ENCODE peak calls at places on chromosomes 16 and 17, in five cellular contexts. U, P, Z, C and D are unnamed samples.
A peak's percentile ranks its signal among the peaks of the same experiment; 100 is the strongest.

GRCh38 chr17:80753946-80754345 is 209.3 kb downstream of the RPTOR start:
- DNase-seq in U (no peak), C (no peak), Z (no peak), P (no peak), D (no peak)

GRCh38 chr16:13110124-13110796 is 208.9 kb downstream of the SHISA9 start:
- DNase-seq in U (no peak), Z (peak; percentile 6), P (no peak), C (peak; percentile 53), D (no peak)

GRCh38 chr16:65015577-65015976 is 106.3 kb downstream of the CDH11 start:
- DNase-seq in Z (no peak), U (no peak), P (no peak), C (no peak), D (no peak)

GRCh38 chr16:48158296-48158695 is 2.5 kb upstream of the ABCC12 start:
- DNase-seq in U (peak; percentile 75), C (no peak), Z (no peak), P (peak; percentile 45), D (no peak)

GRCh38 chr17:75914643-75915265 is 10.1 kb upstream of the MRPL38 start:
- DNase-seq in C (no peak), U (no peak), P (no peak), Z (no peak), D (no peak)

GRCh38 chr16:12503201-12503600 is 300.5 kb downstream of the CPPED1 start:
- DNase-seq in P (no peak), Z (no peak), C (no peak), U (no peak), D (no peak)

GRCh38 chr17:67999291-67999911 is 3.1 kb upstream of the C17orf58 start:
- DNase-seq in U (peak; percentile 52), Z (no peak), C (no peak), P (no peak), D (no peak)

GRCh38 chr17:46121165-46121764 is 72.0 kb downstream of the KANSL1 start:
- DNase-seq in U (no peak), Z (no peak), P (no peak), C (no peak), D (no peak)

GRCh38 chr16:53530046-53530445 is 27.0 kb upstream of the AKTIP start:
- DNase-seq in C (no peak), U (no peak), P (no peak), Z (no peak), D (no peak)

GRCh38 chr17:33433581-33433980 is 140.5 kb upstream of the ASIC2 start:
- DNase-seq in P (no peak), Z (no peak), C (no peak), U (no peak), D (no peak)

GRCh38 chr17:66468241-66469087 is 166.1 kb downstream of the PRKCA start:
- DNase-seq in Z (no peak), P (peak; percentile 48), C (peak; percentile 36), U (peak; percentile 26), D (no peak)

GRCh38 chr17:57806083-57806830 is 43.6 kb downstream of the MRPS23 start:
- DNase-seq in C (no peak), U (no peak), Z (no peak), P (no peak), D (no peak)

GRCh38 chr17:57068222-57068658 is 16.8 kb upstream of the AKAP1 start:
- DNase-seq in C (no peak), Z (no peak), P (no peak), U (no peak), D (no peak)

GRCh38 chr16:29686740-29687327 is 7.9 kb downstream of the QPRT start:
- DNase-seq in U (no peak), P (no peak), Z (no peak), C (no peak), D (no peak)

GRCh38 chr17:35795007-35795870 is at the start of gene MMP28:
- DNase-seq in Z (no peak), U (no peak), P (peak; percentile 35), C (no peak), D (peak; percentile 35)

GRCh38 chr16:89936034-89936433 is 12.5 kb upstream of the DEF8 start:
- DNase-seq in U (no peak), P (no peak), Z (no peak), C (no peak), D (no peak)

GRCh38 chr17:79844869-79845600 is 5.8 kb upstream of the CBX4 start:
- DNase-seq in Z (peak; percentile 41), U (no peak), C (no peak), P (peak; percentile 49), D (peak; percentile 34)

GRCh38 chr17:73308017-73308823 is 3.6 kb downstream of the CDC42EP4 start:
- DNase-seq in P (peak; percentile 97), Z (peak; percentile 96), C (peak; percentile 80), U (peak; percentile 93), D (no peak)

GRCh38 chr17:51764387-51764971 is 394.0 kb downstream of the CA10 start:
- DNase-seq in U (peak; percentile 45), P (peak; percentile 77), C (peak; percentile 20), Z (peak; percentile 18), D (peak; percentile 10)

GRCh38 chr16:82621796-82622195 is 5.0 kb upstream of the CDH13 start:
- DNase-seq in U (no peak), P (no peak), Z (no peak), C (no peak), D (no peak)

GRCh38 chr17:42708588-42708987 is 26.3 kb downstream of the CNTNAP1 start:
- DNase-seq in C (no peak), P (no peak), Z (no peak), U (no peak), D (no peak)

GRCh38 chr17:1272701-1273100 is 2.5 kb downstream of the BHLHA9 start:
- DNase-seq in U (no peak), Z (no peak), C (no peak), P (no peak), D (no peak)

GRCh38 chr17:55208078-55208812 is 56.5 kb upstream of the HLF start:
- DNase-seq in U (no peak), Z (no peak), C (no peak), P (no peak), D (no peak)

GRCh38 chr17:70808596-70808995 is 639.3 kb downstream of the KCNJ2 start:
- DNase-seq in P (no peak), U (no peak), C (no peak), Z (no peak), D (no peak)

GRCh38 chr16:8887952-8888560 is 5.9 kb downstream of the LITAFD start:
- DNase-seq in P (peak; percentile 44), Z (no peak), U (peak; percentile 78), C (peak; percentile 59), D (no peak)

GRCh38 chr16:21653571-21653970 is 1.2 kb upstream of the IGSF6 start:
- DNase-seq in Z (peak; percentile 50), C (no peak), U (no peak), P (no peak), D (no peak)

GRCh38 chr17:80219777-80220708 is at the start of the genes SGSH and SLC26A11:
- DNase-seq in Z (peak; percentile 75), U (peak; percentile 45), P (peak; percentile 75), C (peak; percentile 76), D (peak; percentile 44)

GRCh38 chr16:66382966-66383299 is 16.4 kb downstream of the CDH5 start:
- DNase-seq in C (no peak), P (peak; percentile 77), Z (no peak), U (peak; percentile 93), D (no peak)

GRCh38 chr17:19753049-19753444 is 4.9 kb upstream of the ALDH3A1 start:
- DNase-seq in U (peak; percentile 60), C (peak; percentile 76), Z (no peak), P (peak; percentile 73), D (no peak)

GRCh38 chr17:49224198-49224996 is 6.2 kb downstream of the PHOSPHO1 start:
- DNase-seq in C (no peak), U (no peak), P (no peak), Z (peak; percentile 26), D (peak; percentile 45)

GRCh38 chr16:85754403-85754802 is 3.5 kb upstream of the C16orf74 start:
- DNase-seq in P (no peak), Z (no peak), U (no peak), C (no peak), D (no peak)

GRCh38 chr17:77148109-77148958 is 7.6 kb downstream of the SEC14L1 start:
- DNase-seq in Z (no peak), U (no peak), P (no peak), C (no peak), D (no peak)
- H3K27ac ChIP-seq in Z (peak overlapping the region; percentile 13), U (no peak overlapping the region), P (peak overlapping the region; percentile 87), C (no peak overlapping the region), D (no peak overlapping the region)

GRCh38 chr17:62625870-62626200 is 1.6 kb upstream of the MRC2 start:
- DNase-seq in C (no peak), Z (no peak), P (peak; percentile 58), U (no peak), D (no peak)
- H3K27me3 ChIP-seq in C (no peaks in the 10 kb centered on the region), Z (no peaks in the 10 kb centered on the region), P (no peaks in the 10 kb centered on the region), U (no peaks in the 10 kb centered on the region), D (peaks cover 13% of the 10 kb centered on the region)

DNA sequence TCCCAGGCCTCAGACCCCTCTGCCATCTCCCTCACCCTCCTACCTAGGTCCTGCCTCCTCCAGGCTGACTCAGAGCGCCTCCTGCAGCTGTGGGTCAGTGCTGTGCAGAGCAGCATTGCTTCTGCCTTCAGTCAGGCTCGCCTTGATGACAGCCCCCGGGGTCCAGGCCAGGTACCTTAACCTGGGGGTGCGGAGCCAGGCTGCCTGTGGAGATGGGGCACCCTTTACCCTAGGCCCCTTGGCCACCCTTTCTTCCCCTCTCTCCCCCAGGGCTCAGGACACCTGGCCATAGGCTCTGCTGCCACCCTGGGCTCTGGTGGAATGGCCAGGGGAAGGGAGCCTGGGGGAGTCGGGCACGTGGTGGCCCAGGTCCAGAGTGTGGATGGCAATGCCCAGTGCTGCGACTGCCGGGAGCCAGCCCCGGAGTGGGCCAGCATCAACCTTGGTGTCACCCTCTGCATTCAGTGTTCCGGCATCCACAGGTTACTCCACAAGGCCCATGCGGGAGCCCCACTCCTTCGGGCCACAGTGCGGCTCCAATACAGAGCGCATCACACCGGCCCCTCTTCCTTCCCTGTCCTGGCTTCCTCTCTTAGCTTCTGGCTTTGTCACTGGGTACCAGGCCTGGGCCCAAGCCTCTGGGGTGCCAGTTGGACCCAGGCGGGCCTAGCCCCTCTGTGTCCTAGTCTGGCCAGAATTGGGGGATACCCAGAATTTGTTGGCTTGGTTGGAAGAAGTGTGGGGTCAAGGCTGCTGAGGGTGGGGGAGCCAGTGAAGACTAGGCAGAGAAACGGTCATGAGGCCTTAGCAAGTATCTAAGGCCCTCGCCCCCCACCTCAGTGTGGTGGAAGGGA is 5.0 kb upstream of the KCTD11 start:
- DNase-seq in U (no peak), C (no peak), Z (no peak), P (no peak), D (no peak)
- TF ChIP-seq CTCF in U (no peak), C (no peak), Z (no peak), P (no peak), D (no peak)

DNA sequence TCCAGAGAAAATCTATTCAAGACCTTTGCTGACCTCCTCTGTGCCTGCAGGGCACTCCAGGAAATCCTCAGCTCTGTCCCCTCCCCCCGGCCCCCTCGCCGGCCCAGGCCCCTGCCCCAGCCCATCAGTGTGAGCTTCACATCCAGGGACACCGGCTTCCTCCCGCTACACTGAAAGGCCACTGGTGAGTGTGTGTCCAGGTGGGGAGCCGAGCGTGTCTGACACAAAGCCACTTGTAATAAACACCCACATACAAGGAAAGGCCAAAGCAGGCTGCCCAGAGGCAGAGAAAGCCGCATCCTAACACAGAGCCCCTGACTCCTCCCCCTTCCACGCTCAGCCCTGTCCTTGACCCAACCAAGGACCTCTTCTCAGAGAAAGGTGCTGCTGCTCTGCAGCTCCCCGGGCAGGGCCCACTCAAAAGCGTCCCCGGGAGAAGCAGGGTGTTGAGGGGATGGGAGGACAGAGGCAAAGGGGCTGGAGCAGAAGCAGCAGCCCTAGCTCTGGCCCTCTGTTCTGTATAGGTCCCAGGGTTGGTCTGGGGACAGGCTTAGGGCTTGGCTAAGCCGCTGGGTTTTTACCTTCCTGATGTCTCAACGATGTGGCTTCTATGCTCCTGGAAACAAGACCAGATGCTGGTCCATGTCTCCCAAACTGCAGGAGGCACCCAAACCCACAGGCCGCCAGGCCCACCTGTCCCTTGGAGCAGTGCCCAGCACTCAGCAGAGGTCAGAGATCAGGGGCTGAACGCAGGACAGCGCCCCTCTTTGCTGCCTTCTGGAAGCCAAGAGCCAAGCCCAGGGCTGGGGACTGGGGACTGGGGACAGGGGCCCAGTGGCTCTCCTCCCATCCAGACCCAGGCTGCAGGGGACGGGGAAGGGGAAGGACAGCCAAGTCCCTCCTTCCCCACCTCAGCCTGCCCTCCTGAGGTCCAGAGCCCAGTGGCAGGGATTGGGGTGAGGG is 15.3 kb downstream of the MNT start:
- DNase-seq in P (no peak), Z (no peak), C (no peak), U (no peak), D (no peak)
- H3K27ac ChIP-seq in P (peak overlapping the region; percentile 22), Z (no peak overlapping the region), C (peak overlapping the region; percentile 5), U (no peak overlapping the region), D (no peak overlapping the region)